ENCODE peak calls at places on chromosomes 5 and 9, in nine cellular contexts. P is HT1080; U is HEK293T; F is glomerular endothelial cell; H is fibroblast of lung; I is CD4-positive, alpha-beta T cell; B is GM04504; G is naive thymus-derived CD8-positive, alpha-beta T cell; E is brain microvascular endothelial cell. L is an unnamed sample.
A peak's percentile ranks its signal among the peaks of the same experiment; 100 is the strongest.

GRCh38 chr5:80059354-80059980 is 24.3 kb downstream of the THBS4 start:
- DNase-seq in E (no peak), P (no peak), F (no peak), G (no peak), H (no peak), B (no peak), U (no peak), I (no peak), L (no peak)

GRCh38 chr5:119343766-119344165 is 12.1 kb upstream of the TNFAIP8 start:
- DNase-seq in P (peak; percentile 35), F (no peak), U (no peak), I (no peak), B (no peak), E (peak; percentile 77), G (no peak), H (peak; percentile 88), L (no peak)

GRCh38 chr9:77820293-77820954 is 172.3 kb upstream of the GNA14 start:
- DNase-seq in P (peak; percentile 85), H (peak; percentile 83), E (peak; percentile 74), G (no peak), F (no peak), B (peak; percentile 73), I (no peak), U (no peak), L (no peak)

GRCh38 chr5:82351754-82352145 is 73.6 kb upstream of the RPS23 start:
- DNase-seq in G (peak; percentile 53), F (no peak), B (no peak), P (peak; percentile 70), E (peak; percentile 70), H (peak; percentile 84), I (no peak), U (peak; percentile 69), L (peak; percentile 46)

GRCh38 chr9:127977877-127978647 is 2.7 kb downstream of the EEIG1 start:
- DNase-seq in E (peak; percentile 76), U (no peak), P (no peak), H (peak; percentile 87), G (no peak), B (peak; percentile 46), I (no peak), F (no peak), L (no peak)

GRCh38 chr5:58450018-58450417 is 9.9 kb downstream of the PLK2 start:
- DNase-seq in B (no peak), E (no peak), G (no peak), I (no peak), H (peak; percentile 47), F (no peak), P (no peak), U (no peak), L (no peak)

GRCh38 chr5:114308017-114308416 is 53.9 kb upstream of the KCNN2 start:
- DNase-seq in E (no peak), G (no peak), I (no peak), H (no peak), F (no peak), U (no peak), P (no peak), B (no peak), L (no peak)

GRCh38 chr5:139577689-139578347 is 16.7 kb downstream of the UBE2D2 start:
- DNase-seq in I (no peak), B (no peak), H (no peak), F (no peak), G (no peak), E (no peak), P (no peak), U (no peak), L (no peak)

GRCh38 chr5:111859533-111860270 is 102.7 kb upstream of the NREP start:
- DNase-seq in H (peak; percentile 87), F (no peak), B (peak; percentile 67), I (no peak), E (peak; percentile 56), U (no peak), G (no peak), P (peak; percentile 34), L (no peak)

GRCh38 chr5:138351056-138351455 is 1.4 kb upstream of the KDM3B start:
- DNase-seq in B (no peak), E (peak; percentile 81), G (no peak), F (no peak), I (no peak), U (no peak), P (peak; percentile 64), H (peak; percentile 85), L (no peak)

GRCh38 chr9:96435345-96435744 is 14.6 kb upstream of the HABP4 start:
- DNase-seq in I (no peak), P (no peak), B (no peak), H (no peak), G (no peak), F (no peak), U (no peak), E (no peak), L (no peak)

GRCh38 chr5:140295414-140295813 is 7.5 kb downstream of the PFDN1 start:
- DNase-seq in I (no peak), F (peak; percentile 92), E (peak; percentile 99), G (no peak), P (peak; percentile 89), B (peak; percentile 59), U (peak; percentile 26), H (peak; percentile 98), L (no peak)

GRCh38 chr5:64165500-64166200 is at the start of gene RNF180:
- DNase-seq in B (no peak), U (peak; percentile 45), H (peak; percentile 51), P (peak; percentile 33), G (no peak), I (no peak), F (no peak), E (peak; percentile 39), L (no peak)

GRCh38 chr9:88998506-88998905 is 7.2 kb downstream of the S1PR3 start:
- DNase-seq in I (no peak), H (no peak), U (no peak), B (no peak), G (no peak), E (no peak), P (no peak), F (no peak), L (no peak)

GRCh38 chr9:94912700-94913249 is 186.3 kb downstream of the AOPEP start:
- DNase-seq in U (no peak), G (no peak), I (no peak), E (peak; percentile 75), H (peak; percentile 97), B (no peak), F (no peak), P (peak; percentile 93), L (no peak)

GRCh38 chr9:135098400-135099105 is 11.1 kb downstream of the OLFM1 start:
- DNase-seq in F (no peak), B (no peak), H (no peak), G (no peak), U (peak; percentile 47), P (peak; percentile 10), E (no peak), I (no peak), L (no peak)

GRCh38 chr5:94618029-94618492 is 343 bp downstream of the KIAA0825 start:
- DNase-seq in I (no peak), F (no peak), U (peak; percentile 32), H (peak; percentile 79), E (peak; percentile 53), B (peak; percentile 33), P (peak; percentile 70), G (no peak), L (peak; percentile 17)

GRCh38 chr5:41004931-41005330 is 66.2 kb downstream of the MROH2B start:
- DNase-seq in G (no peak), P (no peak), E (no peak), B (no peak), I (no peak), F (no peak), U (no peak), H (no peak), L (no peak)

GRCh38 chr5:178544166-178544834 is 45.9 kb downstream of the COL23A1 start:
- DNase-seq in P (no peak), I (no peak), B (no peak), U (no peak), F (no peak), E (no peak), H (no peak), G (no peak), L (no peak)

GRCh38 chr5:78661044-78661443 is 12.5 kb upstream of the LHFPL2 start:
- DNase-seq in E (no peak), U (no peak), P (no peak), B (no peak), G (no peak), I (no peak), F (no peak), H (no peak), L (no peak)

GRCh38 chr9:37592108-37592951 is at the start of gene TOMM5:
- DNase-seq in G (peak; percentile 92), E (peak; percentile 95), P (peak; percentile 86), U (peak; percentile 81), B (peak; percentile 80), F (peak; percentile 55), H (peak; percentile 95), I (peak; percentile 88), L (peak; percentile 85)

GRCh38 chr9:36874921-36875320 is 159.1 kb downstream of the PAX5 start:
- DNase-seq in B (peak; percentile 1), H (peak; percentile 48), G (no peak), P (peak; percentile 31), U (no peak), E (peak; percentile 18), F (no peak), I (no peak), L (no peak)

GRCh38 chr5:140345919-140346347 is 470 bp downstream of the HBEGF start:
- DNase-seq in U (peak; percentile 59), E (peak; percentile 56), B (no peak), H (peak; percentile 69), G (no peak), F (no peak), I (no peak), P (peak; percentile 70), L (no peak)

GRCh38 chr5:19734706-19735240 is 253.2 kb downstream of the CDH18 start:
- DNase-seq in H (peak; percentile 8), E (no peak), I (no peak), F (no peak), B (no peak), U (no peak), G (no peak), P (no peak), L (no peak)

GRCh38 chr9:114151426-114151956 is 3.8 kb upstream of the COL27A1 start:
- DNase-seq in I (no peak), B (no peak), E (no peak), F (no peak), P (no peak), U (no peak), H (no peak), G (no peak), L (no peak)

GRCh38 chr9:70130266-70130665 is 86.6 kb downstream of the MAMDC2 start:
- DNase-seq in H (no peak), G (no peak), I (no peak), U (no peak), P (no peak), E (no peak), F (no peak), B (no peak), L (no peak)

GRCh38 chr9:88215181-88216131 is 77.2 kb upstream of the SPATA31C2 start:
- DNase-seq in I (no peak), B (no peak), F (no peak), U (no peak), E (no peak), P (no peak), G (no peak), H (no peak), L (no peak)

GRCh38 chr5:128669803-128670202 is 131.8 kb upstream of the FBN2 start:
- DNase-seq in P (peak; percentile 72), E (peak; percentile 36), B (no peak), F (no peak), U (no peak), H (peak; percentile 30), I (no peak), G (no peak), L (no peak)

GRCh38 chr5:178235600-178235998 is 3.0 kb upstream of the PHYKPL start:
- DNase-seq in F (no peak), G (no peak), B (no peak), U (no peak), E (no peak), H (no peak), I (no peak), P (no peak), L (no peak)

GRCh38 chr5:147464211-147464610 is 45.7 kb downstream of the DPYSL3 start:
- DNase-seq in P (no peak), B (no peak), H (no peak), F (no peak), G (no peak), I (no peak), E (peak; percentile 46), U (peak; percentile 20), L (peak; percentile 31)

GRCh38 chr5:14153932-14154646 is 10.9 kb downstream of the TRIO start:
- DNase-seq in H (peak; percentile 91), U (no peak), I (no peak), E (peak; percentile 82), G (no peak), B (no peak), P (peak; percentile 97), F (no peak), L (no peak)